ENCODE peak calls at places on chromosomes 6 and 20, in six cellular contexts. G is SK-N-SH, R is left lung, T is mesenchymal stem cell, C is HL-60, Q is dorsolateral prefrontal cortex. J is an unnamed sample.

GRCh38 chr20:9185511-9185910 is 116.6 kb downstream of the PLCB4 start:
- DNase-seq in R (no peak), T (peak), C (no peak), Q (no peak), G (no peak), J (no peak)

GRCh38 chr6:43772571-43773049 is 2.6 kb downstream of the VEGFA start:
- DNase-seq in Q (no peak), C (no peak), T (peak), G (peak), R (no peak), J (no peak)

GRCh38 chr6:84770521-84770920 is 6.1 kb upstream of the TBX18 start:
- DNase-seq in T (no peak), Q (no peak), C (no peak), R (no peak), G (no peak), J (no peak)

GRCh38 chr6:166987448-166987847 is 11.7 kb upstream of the CEP43 start:
- DNase-seq in R (no peak), T (no peak), C (no peak), Q (no peak), G (no peak), J (no peak)

GRCh38 chr6:95197590-95197989 is 379.7 kb upstream of the MANEA start:
- DNase-seq in R (no peak), C (no peak), Q (no peak), T (no peak), G (no peak), J (no peak)

GRCh38 chr6:142833798-142834197 is 111.2 kb downstream of the HIVEP2 start:
- DNase-seq in R (no peak), T (no peak), G (no peak), Q (no peak), C (no peak), J (no peak)

GRCh38 chr6:46626228-46626909 is 26.2 kb downstream of the CYP39A1 start:
- DNase-seq in C (no peak), Q (no peak), R (no peak), T (peak), G (peak), J (no peak)

GRCh38 chr20:40990542-40991120 is 38.0 kb upstream of the TOP1 start:
- DNase-seq in C (peak), G (peak), T (peak), Q (peak), R (peak), J (peak)

GRCh38 chr6:10276888-10277287 is 138.0 kb downstream of the TFAP2A start:
- DNase-seq in C (no peak), R (no peak), Q (no peak), G (no peak), T (no peak), J (no peak)

GRCh38 chr20:33917813-33918525 is 75.7 kb upstream of the RALY start:
- DNase-seq in Q (no peak), T (no peak), C (no peak), G (no peak), R (no peak), J (no peak)

GRCh38 chr20:58549231-58549630 is 34.0 kb upstream of the APCDD1L start:
- DNase-seq in T (no peak), C (no peak), R (no peak), G (no peak), Q (no peak), J (no peak)

GRCh38 chr20:58496429-58496769 is 18.8 kb downstream of the APCDD1L start:
- DNase-seq in Q (no peak), T (no peak), G (no peak), R (no peak), C (no peak), J (no peak)

GRCh38 chr6:5960456-5960855 is 46.3 kb downstream of the NRN1 start:
- DNase-seq in Q (no peak), T (no peak), R (no peak), C (no peak), G (no peak), J (no peak)

GRCh38 chr6:5962794-5963193 is 43.9 kb downstream of the NRN1 start:
- DNase-seq in Q (no peak), R (no peak), C (no peak), G (no peak), T (no peak), J (no peak)

GRCh38 chr6:5956939-5957338 is 49.8 kb downstream of the NRN1 start:
- DNase-seq in Q (no peak), T (no peak), R (no peak), G (no peak), C (no peak), J (no peak)

GRCh38 chr6:5958948-5959347 is 47.8 kb downstream of the NRN1 start:
- DNase-seq in Q (no peak), G (no peak), T (no peak), C (no peak), R (no peak), J (no peak)

DNA sequence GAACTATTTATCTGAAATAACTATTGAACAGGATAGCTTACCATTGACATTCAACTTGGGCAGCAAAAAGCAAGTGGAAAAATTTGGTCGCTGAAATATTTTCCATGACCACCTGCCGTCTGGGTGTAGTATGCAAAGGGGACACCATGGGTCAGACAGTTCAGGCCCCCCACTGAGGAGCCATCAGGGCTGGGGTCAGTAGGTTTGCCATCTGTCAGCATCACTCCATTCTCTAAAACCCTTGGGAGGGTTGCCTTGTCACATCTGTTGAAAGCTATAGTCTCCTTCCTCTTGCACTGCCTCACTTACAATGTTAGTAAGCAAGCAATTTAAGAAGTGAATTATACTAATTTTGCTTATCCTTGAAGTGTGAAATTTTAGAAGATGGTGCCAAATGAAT is 44.9 kb downstream of the NRN1 start:
- DNase-seq in G (no peak), R (no peak), T (no peak), C (no peak), Q (no peak), J (no peak)
- H3K27ac ChIP-seq in G (no peak), R (no peak), T (no peak), C (no peak), Q (no peak), J (no peak)

GRCh38 chr6:28589952-28590340 is 64.3 kb downstream of the GPX5 start:
- DNase-seq in C (no peak), Q (no peak), R (no peak), G (no peak), T (no peak), J (no peak)

GRCh38 chr6:28586273-28586672 is 60.6 kb downstream of the GPX5 start:
- DNase-seq in C (no peak), Q (no peak), R (no peak), T (no peak), G (no peak), J (no peak)

GRCh38 chr6:28587011-28587745 is 61.5 kb downstream of the GPX5 start:
- DNase-seq in C (no peak), R (peak), Q (peak), G (peak), T (peak), J (no peak)

GRCh38 chr6:28587746-28588075 is 62.0 kb downstream of the GPX5 start:
- DNase-seq in C (no peak), G (no peak), Q (peak), R (no peak), T (peak), J (no peak)

GRCh38 chr6:28589234-28589951 is 63.7 kb downstream of the GPX5 start:
- DNase-seq in Q (peak), G (peak), C (no peak), R (no peak), T (peak), J (no peak)
- H3K27ac ChIP-seq in Q (no peak), G (peak), C (no peak), R (no peak), T (no peak), J (no peak)

GRCh38 chr20:52305843-52306242 is 114.3 kb upstream of the ZFP64 start:
- DNase-seq in T (no peak), G (no peak), C (no peak), R (no peak), Q (no peak), J (no peak)

GRCh38 chr20:52306477-52306876 is 114.9 kb upstream of the ZFP64 start:
- DNase-seq in R (no peak), C (no peak), G (no peak), T (no peak), Q (no peak), J (no peak)

GRCh38 chr20:52305029-52305645 is 113.6 kb upstream of the ZFP64 start:
- DNase-seq in Q (no peak), C (no peak), T (no peak), R (no peak), G (no peak), J (no peak)

GRCh38 chr20:52302736-52303135 is 111.2 kb upstream of the ZFP64 start:
- DNase-seq in C (no peak), Q (no peak), T (no peak), R (no peak), G (no peak), J (no peak)

DNA sequence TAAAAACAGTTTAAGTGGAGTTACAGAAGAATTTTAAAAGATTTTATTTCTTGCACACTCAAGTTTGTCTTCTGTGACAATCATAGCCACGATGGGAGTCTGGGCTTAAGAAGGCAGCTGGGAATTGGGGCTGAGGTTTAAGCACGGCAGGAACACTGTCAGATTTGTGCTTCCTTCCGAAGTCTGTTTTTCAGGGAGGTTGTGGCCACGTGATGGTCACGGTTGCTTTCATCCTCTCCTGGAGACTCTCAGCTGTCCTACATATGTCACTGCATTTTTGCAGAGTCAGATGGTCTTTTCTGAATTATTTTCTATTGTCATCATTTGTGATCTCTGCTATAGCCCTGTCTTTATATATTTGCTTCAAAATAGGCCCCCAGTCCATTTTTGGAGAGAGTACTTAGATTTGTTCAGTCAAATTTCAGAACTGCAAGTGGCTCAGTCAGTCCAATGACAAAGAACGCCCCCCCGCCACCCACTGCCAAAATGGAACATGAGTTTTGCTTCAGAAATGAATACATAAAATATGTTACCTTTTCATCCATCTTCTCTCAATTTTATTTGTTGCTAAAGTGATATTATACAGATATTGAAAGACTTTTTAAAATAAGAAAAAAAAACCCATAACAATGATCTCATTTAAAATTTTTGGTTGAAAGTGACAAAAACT is 111.8 kb upstream of the ZFP64 start:
- DNase-seq in Q (peak), G (no peak), C (no peak), T (no peak), R (no peak), J (no peak)
- H3K27ac ChIP-seq in Q (no peak), G (no peak), C (no peak), T (no peak), R (no peak), J (no peak)

GRCh38 chr20:44231193-44231592 is 15.9 kb upstream of the GDAP1L1 start:
- DNase-seq in R (no peak), G (no peak), C (no peak), Q (no peak), T (no peak), J (no peak)
- H3K27ac ChIP-seq in R (no peak), G (no peak), C (no peak), Q (no peak), T (no peak), J (no peak)

GRCh38 chr20:44521484-44522481 is at the start of gene SERINC3:
- DNase-seq in G (peak), Q (peak), T (peak), R (peak), C (peak), J (peak)

GRCh38 chr20:44522841-44523240 is 971 bp upstream of the SERINC3 start:
- DNase-seq in T (no peak), R (no peak), Q (no peak), C (no peak), G (no peak), J (no peak)

GRCh38 chr20:44516491-44516890 is 5.4 kb downstream of the SERINC3 start:
- DNase-seq in Q (no peak), R (no peak), T (no peak), G (no peak), C (no peak), J (no peak)

GRCh38 chr20:44513871-44514270 is 8.0 kb downstream of the SERINC3 start:
- DNase-seq in Q (no peak), G (no peak), R (no peak), T (no peak), C (no peak), J (no peak)

GRCh38 chr20:44517454-44517853 is 4.4 kb downstream of the SERINC3 start:
- DNase-seq in G (no peak), T (no peak), C (no peak), R (no peak), Q (no peak), J (no peak)
- H3K27ac ChIP-seq in G (no peak), T (no peak), C (no peak), R (no peak), Q (no peak), J (no peak)

GRCh38 chr6:51719297-51719696 is 368.1 kb downstream of the PKHD1 start:
- DNase-seq in T (no peak), Q (no peak), R (no peak), G (no peak), C (no peak), J (no peak)
- H3K27ac ChIP-seq in T (no peak), Q (no peak), R (no peak), G (no peak), C (no peak), J (no peak)

GRCh38 chr20:37349517-37350491 is 3.9 kb downstream of the SRC start:
- DNase-seq in T (peak), Q (no peak), C (peak), R (peak), G (peak), J (no peak)

GRCh38 chr20:37350655-37351574 is 5.0 kb downstream of the SRC start:
- DNase-seq in T (no peak), G (peak), Q (no peak), C (no peak), R (peak), J (no peak)

GRCh38 chr20:37347891-37348642 is 2.1 kb downstream of the SRC start:
- DNase-seq in T (no peak), C (no peak), Q (no peak), R (peak), G (peak), J (no peak)

GRCh38 chr20:37347347-37347823 is 1.4 kb downstream of the SRC start:
- DNase-seq in T (no peak), C (no peak), R (no peak), G (no peak), Q (no peak), J (no peak)

DNA sequence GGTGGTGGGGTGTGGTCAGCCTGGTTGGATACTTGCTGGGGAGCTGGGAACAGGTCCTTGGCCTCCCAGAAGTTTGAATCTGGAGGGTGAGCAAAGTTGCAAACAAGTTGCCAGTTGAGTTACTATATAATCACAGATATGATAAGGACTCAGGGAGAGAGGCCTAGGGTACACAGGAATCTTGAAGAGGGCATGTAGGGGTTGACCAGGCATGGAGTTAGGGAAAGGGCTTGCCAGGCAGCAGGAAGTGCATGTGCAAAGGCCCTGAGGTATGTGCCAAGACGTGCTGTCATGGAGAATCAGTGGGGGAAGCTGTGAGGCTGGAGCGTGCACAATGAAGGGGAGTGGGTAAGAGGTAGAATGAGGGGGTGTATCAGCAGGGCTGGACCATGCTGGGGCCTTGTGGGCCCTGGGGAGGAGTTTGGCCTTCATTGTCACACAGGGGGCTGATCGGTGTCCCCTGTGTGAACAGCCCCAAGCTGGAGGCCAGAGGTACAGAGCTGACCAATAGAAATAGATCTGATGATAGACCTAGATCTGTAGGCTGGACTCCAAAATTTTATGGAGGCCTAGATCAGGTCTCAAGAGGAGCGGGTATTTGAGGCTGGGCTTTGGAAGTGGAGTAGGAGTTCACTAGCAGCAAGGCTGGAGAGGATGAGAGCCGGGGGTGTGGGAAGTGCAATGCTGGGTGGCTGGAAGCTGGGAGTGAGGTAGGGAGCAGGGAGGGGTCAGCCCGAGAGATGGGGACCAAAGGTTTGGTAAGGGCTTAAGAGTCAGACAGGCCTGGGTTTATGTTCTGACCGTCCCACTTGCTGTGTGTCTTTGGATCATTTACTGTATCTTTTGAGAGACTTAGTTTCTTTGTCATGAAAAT is 2.9 kb downstream of the SRC start:
- DNase-seq in T (no peak), C (no peak), G (peak), R (peak), Q (no peak), J (no peak)
- H3K27ac ChIP-seq in T (no peak), C (no peak), G (peak), R (peak), Q (no peak), J (no peak)